ENCODE peak calls at places on chromosomes 1 and 21, in six cellular contexts. Z is uterus, A is tibial nerve, X is IMR-90, F is body of pancreas, I is adrenal gland. T is an unnamed sample.

GRCh38 chr1:180028864-180029263 is 74.3 kb downstream of the CEP350 start:
- DNase-seq in A (no peak), F (no peak), X (no peak), I (no peak), Z (no peak), T (no peak)

GRCh38 chr1:168092566-168093355 is 44.0 kb downstream of the GPR161 start:
- DNase-seq in X (no peak), I (no peak), F (peak), Z (no peak), A (no peak), T (no peak)

GRCh38 chr1:109467301-109467777 is 993 bp downstream of the SYPL2 start:
- DNase-seq in F (no peak), Z (no peak), X (no peak), I (peak), A (no peak), T (no peak)

GRCh38 chr1:198680174-198680871 is 41.5 kb downstream of the PTPRC start:
- DNase-seq in A (no peak), X (no peak), Z (no peak), I (no peak), F (no peak), T (no peak)

GRCh38 chr1:107225706-107226105 is 84.9 kb downstream of the NTNG1 start:
- DNase-seq in A (no peak), X (no peak), I (no peak), F (no peak), Z (no peak), T (no peak)

GRCh38 chr1:74504125-74505065 is 8.0 kb downstream of the LRRC53 start:
- DNase-seq in X (peak), Z (peak), I (peak), A (peak), F (peak), T (no peak)

GRCh38 chr1:204410764-204411450 is 710 bp downstream of the PPP1R15B start:
- DNase-seq in F (peak), Z (peak), X (peak), A (peak), I (peak), T (peak)

GRCh38 chr1:240031414-240031813 is 60.3 kb upstream of the FMN2 start:
- DNase-seq in I (no peak), A (no peak), X (peak), F (no peak), Z (no peak), T (no peak)

GRCh38 chr1:86762336-86762735 is 58.0 kb downstream of the SH3GLB1 start:
- DNase-seq in Z (no peak), X (no peak), F (no peak), A (no peak), I (no peak), T (no peak)

GRCh38 chr1:220094016-220094911 is at the start of gene IARS2:
- DNase-seq in I (peak), Z (peak), A (peak), X (peak), F (peak), T (peak)

GRCh38 chr1:245558069-245558468 is 403.3 kb downstream of the KIF26B start:
- DNase-seq in Z (no peak), I (no peak), A (no peak), F (no peak), X (no peak), T (no peak)

GRCh38 chr1:219669556-219669955 is 56.7 kb upstream of the ZC3H11B start:
- DNase-seq in Z (no peak), A (no peak), I (no peak), F (no peak), X (no peak), T (no peak)

GRCh38 chr21:27475363-27475955 is 508.6 kb upstream of the ADAMTS5 start:
- DNase-seq in I (no peak), A (no peak), Z (no peak), F (no peak), X (no peak), T (no peak)

GRCh38 chr1:5847013-5847654 is 145.1 kb downstream of the NPHP4 start:
- DNase-seq in Z (no peak), X (peak), I (peak), F (no peak), A (no peak), T (no peak)

GRCh38 chr1:82792151-82792550 is 991.4 kb downstream of the ADGRL2 start:
- DNase-seq in Z (no peak), F (no peak), A (no peak), X (no peak), I (no peak), T (no peak)

GRCh38 chr1:229318056-229318455 is 24.8 kb downstream of the CCSAP start:
- DNase-seq in F (no peak), X (peak), I (no peak), Z (no peak), A (no peak), T (no peak)

GRCh38 chr1:181141431-181141910 is 53.0 kb downstream of the IER5 start:
- DNase-seq in A (no peak), Z (peak), X (peak), F (peak), I (peak), T (no peak)

GRCh38 chr1:10475510-10475909 is 760 bp downstream of the PEX14 start:
- DNase-seq in F (no peak), I (no peak), Z (no peak), X (no peak), A (no peak), T (no peak)

GRCh38 chr21:17612565-17613241 is at the start of gene BTG3:
- DNase-seq in F (peak), Z (peak), I (peak), X (peak), A (peak), T (no peak)
- TF ChIP-seq POLR2A in F (peak), Z (peak), I (peak), X (peak), A (peak), T (peak)

DNA sequence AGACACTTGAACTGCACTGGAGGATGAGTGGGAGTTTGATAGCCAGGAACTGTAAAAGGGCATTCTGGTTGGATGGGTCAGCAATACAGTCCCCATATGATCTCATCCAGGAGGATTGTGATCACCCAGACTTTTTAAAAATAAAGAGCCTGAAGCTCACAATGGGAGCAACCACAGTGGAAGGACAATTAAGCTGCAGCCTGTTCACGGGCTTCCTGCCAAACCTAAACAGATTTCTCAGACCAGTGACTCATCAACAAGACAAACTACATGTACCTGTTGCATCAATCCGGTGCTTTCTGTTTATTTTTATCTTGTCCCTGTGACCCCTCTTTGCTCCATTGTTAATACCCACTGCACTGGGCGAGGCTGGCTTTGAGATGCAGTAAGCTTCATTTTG is 52.3 kb downstream of the PAPPA2 start:
- DNase-seq in F (no peak), A (no peak), Z (no peak), I (peak), X (peak), T (peak)
- TF ChIP-seq POLR2A in F (no peak), A (no peak), Z (no peak), I (no peak), X (no peak), T (no peak)

GRCh38 chr1:28176492-28177470 is at the start of gene PTAFR:
- DNase-seq in I (no peak), Z (no peak), A (no peak), X (no peak), F (no peak), T (no peak)
- TF ChIP-seq POLR2A in I (peak), Z (no peak), A (no peak), X (no peak), F (peak), T (no peak)

GRCh38 chr1:223712184-223712855 is at the start of gene CAPN2:
- DNase-seq in X (peak), I (peak), F (peak), A (peak), Z (peak), T (peak)
- TF ChIP-seq POLR2A in X (peak), I (peak), F (peak), A (peak), Z (peak), T (peak)

GRCh38 chr1:155063550-155064108 is at the start of gene EFNA4:
- DNase-seq in X (peak), I (peak), Z (peak), A (peak), F (peak), T (peak)
- TF ChIP-seq POLR2A in X (peak), I (peak), Z (no peak), A (no peak), F (peak), T (no peak)

GRCh38 chr1:156154317-156154749 is 948 bp downstream of the SEMA4A start:
- DNase-seq in Z (no peak), A (no peak), I (no peak), F (no peak), X (no peak), T (no peak)
- TF ChIP-seq POLR2A in Z (no peak), A (no peak), I (no peak), F (peak), X (no peak), T (no peak)

GRCh38 chr1:59926381-59927243 is at the start of gene CYP2J2:
- DNase-seq in X (no peak), I (peak), Z (peak), F (peak), A (no peak), T (peak)
- TF ChIP-seq POLR2A in X (no peak), I (no peak), Z (no peak), F (peak), A (peak), T (peak)

DNA sequence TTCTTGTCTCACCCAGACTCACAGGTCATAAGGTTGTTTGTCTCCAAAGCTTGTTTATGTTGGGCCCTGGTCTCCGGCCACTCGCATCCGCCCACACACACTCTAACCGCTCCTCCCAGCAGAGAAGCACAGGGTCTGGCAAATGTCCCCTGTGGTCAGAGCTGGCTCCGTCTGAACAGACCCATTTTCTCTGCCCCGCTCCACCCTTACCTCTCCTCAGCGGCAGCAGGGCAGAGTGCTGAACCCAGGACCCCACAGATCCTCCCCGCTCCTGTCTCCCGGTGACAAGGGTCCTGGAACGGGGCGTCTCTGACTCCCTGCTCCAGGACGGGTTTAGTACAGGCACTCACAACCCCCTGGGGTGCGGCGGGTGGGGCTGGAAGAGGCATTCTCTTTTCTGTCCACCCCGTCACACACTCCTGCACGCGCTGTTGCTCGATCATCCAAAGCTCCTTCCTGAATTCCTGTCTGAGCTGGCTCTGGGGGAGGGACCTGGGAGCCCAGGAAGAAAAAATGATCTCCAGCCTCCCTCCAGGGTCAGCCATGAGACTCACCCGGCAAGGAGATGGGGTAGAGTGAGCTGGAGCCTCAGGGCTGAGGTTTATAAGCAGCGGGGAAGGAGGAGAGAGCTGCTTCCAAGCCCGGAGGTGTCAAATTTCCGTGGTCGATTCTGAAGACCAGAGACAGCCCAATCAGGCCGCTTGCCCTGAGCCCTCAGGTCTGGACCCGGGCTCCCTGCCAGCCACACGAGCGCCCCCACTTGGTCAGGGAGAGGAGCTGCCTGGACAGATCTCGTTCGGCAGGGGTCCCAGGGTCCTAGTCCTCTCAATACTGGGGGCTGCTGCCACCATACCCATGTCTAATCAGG is at the start of gene S100A13:
- DNase-seq in I (peak), X (peak), A (peak), Z (peak), F (peak), T (peak)
- TF ChIP-seq POLR2A in I (peak), X (peak), A (peak), Z (peak), F (peak), T (peak)

GRCh38 chr21:43726686-43727570 is 8.0 kb downstream of the PDXK start:
- DNase-seq in I (peak), A (no peak), Z (no peak), X (no peak), F (no peak), T (no peak)
- TF ChIP-seq POLR2A in I (peak), A (no peak), Z (no peak), X (no peak), F (no peak), T (no peak)